ENCODE peak calls at places on chromosomes 5 and 9, in ten cellular contexts. One of them, this sample, is unnamed.

GRCh38 chr5:103867857-103868598 is 305.4 kb upstream of the NUDT12 start:
- DNase-seq in fibroblast of lung: peak
- DNase-seq in hepatocyte: no peak
- DNase-seq in Calu3: no peak
- DNase-seq in brain microvascular endothelial cell: no peak
- DNase-seq in ACHN: no peak
- DNase-seq in AG04450: no peak
- DNase-seq in stimulated activated naive CD8-positive, alpha-beta T cell treated with anti-CD3 and anti-CD28 coated beads, Interleukin-15, Interleukin-2, amounts not matched to agents 100 U/mL and 50 U/mL, for 24 hours: no peak
- DNase-seq in NCI-H1105: no peak
- DNase-seq in immature natural killer cell: no peak
- DNase-seq in this sample: peak

GRCh38 chr9:96540106-96540505 is 79.5 kb downstream of the CDC14B start:
- DNase-seq in ACHN: no peak
- DNase-seq in Calu3: no peak
- DNase-seq in AG04450: no peak
- DNase-seq in brain microvascular endothelial cell: no peak
- DNase-seq in fibroblast of lung: no peak
- DNase-seq in hepatocyte: no peak
- DNase-seq in NCI-H1105: no peak
- DNase-seq in stimulated activated naive CD8-positive, alpha-beta T cell treated with anti-CD3 and anti-CD28 coated beads, Interleukin-15, Interleukin-2, amounts not matched to agents 100 U/mL and 50 U/mL, for 24 hours: no peak
- DNase-seq in immature natural killer cell: no peak
- DNase-seq in this sample: no peak

GRCh38 chr5:591746-592145 is 20.4 kb upstream of the CEP72 start:
- DNase-seq in AG04450: no peak
- DNase-seq in stimulated activated naive CD8-positive, alpha-beta T cell treated with anti-CD3 and anti-CD28 coated beads, Interleukin-15, Interleukin-2, amounts not matched to agents 100 U/mL and 50 U/mL, for 24 hours: no peak
- DNase-seq in Calu3: no peak
- DNase-seq in brain microvascular endothelial cell: no peak
- DNase-seq in fibroblast of lung: no peak
- DNase-seq in hepatocyte: no peak
- DNase-seq in immature natural killer cell: no peak
- DNase-seq in ACHN: no peak
- DNase-seq in NCI-H1105: peak
- DNase-seq in this sample: no peak

GRCh38 chr5:83512051-83512745 is 40.7 kb downstream of the VCAN start:
- DNase-seq in brain microvascular endothelial cell: no peak
- DNase-seq in AG04450: no peak
- DNase-seq in NCI-H1105: no peak
- DNase-seq in stimulated activated naive CD8-positive, alpha-beta T cell treated with anti-CD3 and anti-CD28 coated beads, Interleukin-15, Interleukin-2, amounts not matched to agents 100 U/mL and 50 U/mL, for 24 hours: no peak
- DNase-seq in hepatocyte: no peak
- DNase-seq in ACHN: peak
- DNase-seq in immature natural killer cell: no peak
- DNase-seq in Calu3: no peak
- DNase-seq in fibroblast of lung: peak
- DNase-seq in this sample: peak

GRCh38 chr5:158816306-158816705 is 283.4 kb downstream of the EBF1 start:
- DNase-seq in NCI-H1105: no peak
- DNase-seq in immature natural killer cell: no peak
- DNase-seq in ACHN: no peak
- DNase-seq in AG04450: no peak
- DNase-seq in Calu3: no peak
- DNase-seq in fibroblast of lung: no peak
- DNase-seq in brain microvascular endothelial cell: no peak
- DNase-seq in hepatocyte: no peak
- DNase-seq in stimulated activated naive CD8-positive, alpha-beta T cell treated with anti-CD3 and anti-CD28 coated beads, Interleukin-15, Interleukin-2, amounts not matched to agents 100 U/mL and 50 U/mL, for 24 hours: no peak
- DNase-seq in this sample: no peak

GRCh38 chr5:149028984-149029383 is 33.9 kb downstream of the SH3TC2 start:
- DNase-seq in Calu3: no peak
- DNase-seq in ACHN: no peak
- DNase-seq in AG04450: no peak
- DNase-seq in fibroblast of lung: no peak
- DNase-seq in brain microvascular endothelial cell: no peak
- DNase-seq in stimulated activated naive CD8-positive, alpha-beta T cell treated with anti-CD3 and anti-CD28 coated beads, Interleukin-15, Interleukin-2, amounts not matched to agents 100 U/mL and 50 U/mL, for 24 hours: no peak
- DNase-seq in NCI-H1105: no peak
- DNase-seq in hepatocyte: no peak
- DNase-seq in immature natural killer cell: no peak
- DNase-seq in this sample: no peak

GRCh38 chr9:35490910-35491465 is 1.1 kb downstream of the RUSC2 start:
- DNase-seq in fibroblast of lung: peak
- DNase-seq in brain microvascular endothelial cell: peak
- DNase-seq in hepatocyte: peak
- DNase-seq in Calu3: no peak
- DNase-seq in NCI-H1105: no peak
- DNase-seq in ACHN: peak
- DNase-seq in immature natural killer cell: no peak
- DNase-seq in AG04450: no peak
- DNase-seq in stimulated activated naive CD8-positive, alpha-beta T cell treated with anti-CD3 and anti-CD28 coated beads, Interleukin-15, Interleukin-2, amounts not matched to agents 100 U/mL and 50 U/mL, for 24 hours: no peak
- DNase-seq in this sample: no peak

GRCh38 chr9:86943223-86943870 is 4.0 kb downstream of the GAS1 start:
- DNase-seq in hepatocyte: peak
- DNase-seq in NCI-H1105: peak
- DNase-seq in Calu3: no peak
- DNase-seq in ACHN: no peak
- DNase-seq in brain microvascular endothelial cell: no peak
- DNase-seq in AG04450: no peak
- DNase-seq in immature natural killer cell: no peak
- DNase-seq in fibroblast of lung: no peak
- DNase-seq in stimulated activated naive CD8-positive, alpha-beta T cell treated with anti-CD3 and anti-CD28 coated beads, Interleukin-15, Interleukin-2, amounts not matched to agents 100 U/mL and 50 U/mL, for 24 hours: no peak
- DNase-seq in this sample: peak

GRCh38 chr5:128579111-128579510 is 41.1 kb upstream of the FBN2 start:
- DNase-seq in AG04450: no peak
- DNase-seq in fibroblast of lung: peak
- DNase-seq in NCI-H1105: no peak
- DNase-seq in immature natural killer cell: no peak
- DNase-seq in Calu3: no peak
- DNase-seq in stimulated activated naive CD8-positive, alpha-beta T cell treated with anti-CD3 and anti-CD28 coated beads, Interleukin-15, Interleukin-2, amounts not matched to agents 100 U/mL and 50 U/mL, for 24 hours: no peak
- DNase-seq in hepatocyte: no peak
- DNase-seq in ACHN: no peak
- DNase-seq in brain microvascular endothelial cell: no peak
- DNase-seq in this sample: no peak

GRCh38 chr5:13536921-13537320 is 407.6 kb downstream of the DNAH5 start:
- DNase-seq in NCI-H1105: no peak
- DNase-seq in brain microvascular endothelial cell: no peak
- DNase-seq in ACHN: no peak
- DNase-seq in Calu3: no peak
- DNase-seq in immature natural killer cell: no peak
- DNase-seq in hepatocyte: no peak
- DNase-seq in fibroblast of lung: no peak
- DNase-seq in stimulated activated naive CD8-positive, alpha-beta T cell treated with anti-CD3 and anti-CD28 coated beads, Interleukin-15, Interleukin-2, amounts not matched to agents 100 U/mL and 50 U/mL, for 24 hours: no peak
- DNase-seq in AG04450: peak
- DNase-seq in this sample: no peak

GRCh38 chr9:111965566-111966019 is 69.0 kb downstream of the UGCG start:
- DNase-seq in immature natural killer cell: no peak
- DNase-seq in hepatocyte: peak
- DNase-seq in NCI-H1105: no peak
- DNase-seq in fibroblast of lung: peak
- DNase-seq in stimulated activated naive CD8-positive, alpha-beta T cell treated with anti-CD3 and anti-CD28 coated beads, Interleukin-15, Interleukin-2, amounts not matched to agents 100 U/mL and 50 U/mL, for 24 hours: no peak
- DNase-seq in ACHN: peak
- DNase-seq in AG04450: peak
- DNase-seq in Calu3: peak
- DNase-seq in brain microvascular endothelial cell: peak
- DNase-seq in this sample: no peak

GRCh38 chr5:173217626-173218397 is 17.2 kb downstream of the NKX2-5 start:
- DNase-seq in Calu3: no peak
- DNase-seq in AG04450: no peak
- DNase-seq in NCI-H1105: no peak
- DNase-seq in immature natural killer cell: no peak
- DNase-seq in hepatocyte: no peak
- DNase-seq in ACHN: no peak
- DNase-seq in brain microvascular endothelial cell: no peak
- DNase-seq in fibroblast of lung: no peak
- DNase-seq in stimulated activated naive CD8-positive, alpha-beta T cell treated with anti-CD3 and anti-CD28 coated beads, Interleukin-15, Interleukin-2, amounts not matched to agents 100 U/mL and 50 U/mL, for 24 hours: no peak
- DNase-seq in this sample: no peak

GRCh38 chr5:178069909-178070308 is 43.4 kb upstream of the N4BP3 start:
- DNase-seq in Calu3: peak
- DNase-seq in brain microvascular endothelial cell: peak
- DNase-seq in hepatocyte: peak
- DNase-seq in fibroblast of lung: no peak
- DNase-seq in stimulated activated naive CD8-positive, alpha-beta T cell treated with anti-CD3 and anti-CD28 coated beads, Interleukin-15, Interleukin-2, amounts not matched to agents 100 U/mL and 50 U/mL, for 24 hours: peak
- DNase-seq in immature natural killer cell: no peak
- DNase-seq in AG04450: no peak
- DNase-seq in NCI-H1105: no peak
- DNase-seq in ACHN: peak
- DNase-seq in this sample: peak